ENCODE peak calls at places on chromosomes 16 and 17, in five cellular contexts. B, C, X, W and Y are unnamed samples.

GRCh38 chr17:5391678-5392077 is 27.8 kb downstream of the NUP88 start:
- DNase-seq in W (no peak), B (no peak), C (no peak), X (no peak), Y (no peak)

GRCh38 chr16:27818231-27818630 is 245.3 kb downstream of the GSG1L start:
- DNase-seq in X (no peak), B (no peak), C (no peak), W (no peak), Y (peak; percentile 15)

GRCh38 chr17:49968380-49969133 is 433 bp upstream of the DLX4 start:
- DNase-seq in B (peak; percentile 85), C (peak; percentile 56), X (peak; percentile 71), W (peak; percentile 64), Y (peak; percentile 92)

GRCh38 chr16:2025878-2026460 is 733 bp upstream of the NHERF2 start:
- DNase-seq in X (no peak), C (no peak), B (no peak), W (no peak), Y (no peak)

GRCh38 chr16:66904846-66905632 is 13.6 kb downstream of the CDH16 start:
- DNase-seq in C (no peak), B (no peak), W (no peak), X (no peak), Y (no peak)

GRCh38 chr17:348692-349425 is 3.7 kb downstream of the RPH3AL start:
- DNase-seq in W (no peak), X (no peak), B (no peak), C (no peak), Y (peak; percentile 58)

GRCh38 chr16:69508033-69508432 is 57.7 kb upstream of the NFAT5 start:
- DNase-seq in C (no peak), W (no peak), B (no peak), X (no peak), Y (no peak)

GRCh38 chr17:42975265-42975664 is 4.6 kb downstream of the PTGES3L start:
- DNase-seq in C (no peak), B (no peak), W (no peak), X (no peak), Y (no peak)

GRCh38 chr17:56114469-56114868 is 38.8 kb upstream of the ANKFN1 start:
- DNase-seq in C (no peak), W (no peak), B (no peak), X (no peak), Y (no peak)

GRCh38 chr16:70267516-70267915 is 15.8 kb upstream of the EXOSC6 start:
- DNase-seq in C (no peak), X (peak; percentile 26), W (no peak), B (no peak), Y (no peak)

GRCh38 chr16:88888057-88888777 is 21.8 kb upstream of the PABPN1L start:
- DNase-seq in X (no peak), C (no peak), B (no peak), W (no peak), Y (no peak)

GRCh38 chr17:44011876-44012275 is 2.9 kb downstream of the TMEM101 start:
- DNase-seq in W (no peak), X (no peak), B (no peak), C (no peak), Y (no peak)

GRCh38 chr17:13650096-13650675 is 48.5 kb upstream of the HS3ST3A1 start:
- DNase-seq in C (no peak), B (no peak), X (no peak), W (no peak), Y (no peak)

GRCh38 chr17:39700148-39700987 is 504 bp downstream of the ERBB2 start:
- DNase-seq in B (no peak), X (no peak), W (no peak), C (peak; percentile 31), Y (peak; percentile 84)

GRCh38 chr17:67386965-67387551 is 10.0 kb downstream of the PITPNC1 start:
- DNase-seq in X (peak; percentile 78), W (peak; percentile 62), B (peak; percentile 30), C (peak; percentile 52), Y (peak; percentile 87)

GRCh38 chr17:36691606-36692005 is 90.2 kb downstream of the MRM1 start:
- DNase-seq in C (no peak), B (peak; percentile 63), X (no peak), W (no peak), Y (no peak)

GRCh38 chr16:88782454-88783390 is 2.3 kb downstream of the PIEZO1 start:
- DNase-seq in W (peak; percentile 15), C (no peak), X (peak; percentile 88), B (no peak), Y (no peak)

GRCh38 chr17:13521784-13522183 is 79.9 kb downstream of the HS3ST3A1 start:
- DNase-seq in B (no peak), X (no peak), W (no peak), C (no peak), Y (no peak)

GRCh38 chr17:68057531-68057952 is 22.0 kb downstream of the KPNA2 start:
- DNase-seq in X (peak; percentile 45), C (no peak), B (no peak), W (no peak), Y (no peak)

GRCh38 chr16:85948870-85949269 is 49.9 kb downstream of the IRF8 start:
- DNase-seq in C (no peak), W (no peak), B (no peak), X (no peak), Y (no peak)

GRCh38 chr17:27529230-27529796 is 73.1 kb downstream of the KSR1 start:
- DNase-seq in X (no peak), C (no peak), W (no peak), B (no peak), Y (peak; percentile 74)

GRCh38 chr16:46746821-46747776 is 1.0 kb downstream of the MYLK3 start:
- DNase-seq in W (peak; percentile 58), C (no peak), B (no peak), X (no peak), Y (no peak)

GRCh38 chr17:55601874-55602364 is 90.7 kb upstream of the SMIM36 start:
- DNase-seq in X (peak; percentile 25), B (no peak), C (no peak), W (no peak), Y (no peak)

GRCh38 chr17:12107905-12108304 is 87.2 kb downstream of the MAP2K4 start:
- DNase-seq in W (no peak), X (no peak), B (no peak), C (no peak), Y (no peak)

GRCh38 chr17:78396436-78397335 is 18.2 kb downstream of the PGS1 start:
- DNase-seq in W (peak; percentile 51), X (no peak), B (no peak), C (no peak), Y (no peak)

GRCh38 chr16:85031451-85031850 is 3.9 kb downstream of the KIAA0513 start:
- DNase-seq in C (no peak), W (no peak), B (no peak), X (no peak), Y (no peak)

GRCh38 chr17:40901981-40902862 is 17.2 kb upstream of the KRT20 start:
- DNase-seq in W (no peak), C (no peak), X (no peak), B (peak; percentile 9), Y (no peak)

GRCh38 chr16:23365602-23366240 is 63.6 kb downstream of the SCNN1B start:
- DNase-seq in B (no peak), C (no peak), W (no peak), X (no peak), Y (no peak)

GRCh38 chr17:33169580-33170285 is 123.4 kb downstream of the ASIC2 start:
- DNase-seq in W (no peak), X (no peak), C (no peak), B (no peak), Y (no peak)

GRCh38 chr17:48541036-48541573 is 3.8 kb downstream of the HOXB2 start:
- DNase-seq in X (no peak), B (peak; percentile 49), W (no peak), C (no peak), Y (no peak)